ENCODE peak calls at places on chromosomes 3 and 15, in six cellular contexts. L, S, C, T, Y and P are unnamed samples. For H3K4me1, the result is how much of the 10 kb centered on the place peaks cover.

GRCh38 chr15:77013786-77014136 is 18.8 kb downstream of the PSTPIP1 start:
- DNase-seq in L (peak), S (peak), C (no peak), T (no peak), Y (no peak), P (peak)

GRCh38 chr3:141164844-141165243 is 66.8 kb upstream of the PXYLP1 start:
- DNase-seq in L (no peak), S (no peak), C (no peak), T (no peak), Y (no peak), P (no peak)

GRCh38 chr3:136380530-136380929 is 130.4 kb downstream of the PCCB start:
- DNase-seq in L (no peak), S (peak), C (no peak), T (peak), Y (no peak), P (no peak)

GRCh38 chr3:67489816-67490215 is 164.6 kb downstream of the SUCLG2 start:
- DNase-seq in L (no peak), S (no peak), C (no peak), T (no peak), Y (no peak), P (no peak)

GRCh38 chr3:14989943-14990753 is 42.8 kb downstream of the NR2C2 start:
- DNase-seq in L (no peak), S (no peak), C (no peak), T (peak), Y (peak), P (no peak)

GRCh38 chr15:70528270-70528706 is 235.1 kb downstream of the UACA start:
- DNase-seq in L (peak), S (no peak), C (no peak), T (peak), Y (no peak), P (no peak)

GRCh38 chr3:133948131-133948810 is 52.6 kb upstream of the RAB6B start:
- DNase-seq in L (peak), S (no peak), C (no peak), T (peak), Y (peak), P (no peak)

GRCh38 chr3:133295199-133295901 is 104.5 kb upstream of the BFSP2 start:
- DNase-seq in L (no peak), S (no peak), C (no peak), T (peak), Y (no peak), P (no peak)

GRCh38 chr3:63661242-63661641 is 8.8 kb downstream of the SNTN start:
- DNase-seq in L (no peak), S (no peak), C (no peak), T (peak), Y (no peak), P (no peak)

GRCh38 chr15:40847225-40847961 is 3.5 kb downstream of the SPINT1 start:
- DNase-seq in L (peak), S (peak), C (peak), T (peak), Y (peak), P (peak)

GRCh38 chr3:106007512-106007911 is 138.7 kb upstream of the CBLB start:
- DNase-seq in L (no peak), S (no peak), C (no peak), T (no peak), Y (no peak), P (no peak)

GRCh38 chr3:46395210-46395661 is 11.6 kb downstream of the CCR5AS start:
- DNase-seq in L (no peak), S (no peak), C (no peak), T (peak), Y (no peak), P (no peak)

GRCh38 chr15:89772933-89773583 is 3.1 kb upstream of the MESP2 start:
- DNase-seq in L (no peak), S (peak), C (no peak), T (no peak), Y (no peak), P (no peak)

GRCh38 chr15:77836116-77836798 is 203.5 kb upstream of the LINGO1 start:
- DNase-seq in L (peak), S (no peak), C (no peak), T (peak), Y (no peak), P (no peak)

GRCh38 chr15:94298359-94298758 is 67.0 kb downstream of the MCTP2 start:
- DNase-seq in L (no peak), S (no peak), C (no peak), T (no peak), Y (no peak), P (no peak)

GRCh38 chr15:89358755-89359439 is 24.3 kb upstream of the POLG start:
- DNase-seq in L (peak), S (peak), C (peak), T (peak), Y (peak), P (peak)

GRCh38 chr3:196280689-196281463 is 6.7 kb downstream of the PCYT1A start:
- DNase-seq in L (no peak), S (no peak), C (no peak), T (no peak), Y (no peak), P (no peak)

GRCh38 chr3:156614642-156615511 is 59.5 kb upstream of the TIPARP start:
- DNase-seq in L (no peak), S (no peak), C (no peak), T (no peak), Y (no peak), P (no peak)

GRCh38 chr3:55912880-55913279 is 425.8 kb upstream of the WNT5A start:
- DNase-seq in L (no peak), S (no peak), C (no peak), T (no peak), Y (no peak), P (no peak)

GRCh38 chr3:70805044-70805732 is 492.8 kb upstream of the MDFIC2 start:
- DNase-seq in L (no peak), S (no peak), C (no peak), T (peak), Y (no peak), P (no peak)

GRCh38 chr15:71526061-71526460 is 284.3 kb upstream of the NR2E3 start:
- DNase-seq in L (no peak), S (peak), C (no peak), T (peak), Y (no peak), P (no peak)

GRCh38 chr3:44326515-44326914 is 12.1 kb upstream of the TCAIM start:
- DNase-seq in L (no peak), S (no peak), C (no peak), T (no peak), Y (no peak), P (no peak)

GRCh38 chr3:170584585-170585007 is 1.3 kb downstream of the SLC7A14 start:
- DNase-seq in L (no peak), S (peak), C (peak), T (peak), Y (peak), P (peak)

GRCh38 chr15:69034352-69034751 is 19.9 kb downstream of the NOX5 start:
- DNase-seq in L (no peak), S (peak), C (no peak), T (peak), Y (no peak), P (no peak)

GRCh38 chr3:111236833-111237713 is 165.5 kb downstream of the NECTIN3 start:
- DNase-seq in L (no peak), S (peak), C (no peak), T (no peak), Y (no peak), P (no peak)

GRCh38 chr3:71226565-71227281 is 356.8 kb downstream of the FOXP1 start:
- DNase-seq in L (peak), S (peak), C (no peak), T (peak), Y (peak), P (peak)

GRCh38 chr15:101025116-101025885 is 106.1 kb downstream of the LRRK1 start:
- DNase-seq in L (no peak), S (peak), C (no peak), T (no peak), Y (no peak), P (no peak)

DNA sequence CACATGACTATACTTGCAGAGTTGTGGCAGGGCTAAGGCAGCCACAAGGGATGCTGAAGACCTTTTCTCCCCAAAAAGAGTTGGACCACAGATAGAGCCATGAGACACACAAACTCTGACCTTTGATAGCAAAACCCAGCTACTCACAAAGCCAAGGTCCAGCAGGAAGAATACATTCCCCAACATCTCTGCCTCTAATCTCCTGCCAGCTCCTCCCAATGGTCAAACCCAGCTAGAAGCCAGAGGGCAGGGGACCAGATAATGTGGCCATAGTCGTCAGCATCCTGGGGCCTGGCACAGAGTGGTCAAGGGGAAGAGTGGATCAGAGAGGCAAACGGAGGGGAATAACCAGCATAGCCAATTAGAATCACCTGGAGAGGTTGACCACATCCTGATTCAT is 28.2 kb downstream of the SLC6A1 start:
- DNase-seq in L (no peak), S (no peak), C (no peak), T (no peak), Y (no peak), P (no peak)
- H3K4me3 ChIP-seq in L (no peak), S (no peak), C (no peak), T (no peak), Y (no peak), P (no peak)

GRCh38 chr15:23444269-23444668 is 2.8 kb downstream of the GOLGA6L2 start:
- DNase-seq in L (no peak), S (no peak), C (no peak), T (no peak), Y (no peak), P (no peak)
- H3K4me1 ChIP-seq in L (under half), S (under half), C (under half), T (under half), Y (under half), P (under half)

GRCh38 chr3:23756206-23756840 is 49.4 kb upstream of the UBE2E1 start:
- DNase-seq in L (no peak), S (no peak), C (no peak), T (no peak), Y (no peak), P (no peak)
- H3K27ac ChIP-seq in L (peak), S (no peak), C (no peak), T (no peak), Y (no peak), P (no peak)

GRCh38 chr3:114417682-114418081 is 123.9 kb downstream of the TIGIT start:
- DNase-seq in L (no peak), S (no peak), C (no peak), T (peak), Y (no peak), P (no peak)
- H3K4me3 ChIP-seq in L (no peak), S (peak), C (peak), T (no peak), Y (no peak), P (no peak)

DNA sequence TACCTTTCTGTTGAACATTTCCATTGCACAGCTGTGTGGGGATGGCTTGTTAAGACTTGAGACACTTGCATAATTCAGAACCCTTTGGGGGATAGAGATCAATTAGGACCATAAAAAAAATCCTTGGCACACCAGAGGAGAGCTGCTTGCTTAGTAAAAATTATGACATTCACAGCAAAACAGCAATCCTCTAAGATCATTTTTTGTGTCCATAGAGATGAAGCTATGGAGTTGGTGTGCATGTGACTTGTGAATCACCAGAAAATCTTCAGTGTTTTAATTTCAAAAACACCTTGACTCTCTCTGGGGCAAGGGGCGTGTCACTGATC is 7.7 kb downstream of the COL8A1 start:
- DNase-seq in L (no peak), S (no peak), C (no peak), T (no peak), Y (no peak), P (no peak)
- H3K4me1 ChIP-seq in L (under half), S (half or more), C (under half), T (under half), Y (under half), P (under half)

GRCh38 chr3:9387322-9387655 is 10.1 kb upstream of the SETD5 start:
- DNase-seq in L (no peak), S (no peak), C (no peak), T (no peak), Y (no peak), P (no peak)

GRCh38 chr3:9386060-9386459 is 11.4 kb upstream of the SETD5 start:
- DNase-seq in L (no peak), S (no peak), C (no peak), T (no peak), Y (no peak), P (no peak)

GRCh38 chr3:9385209-9385936 is 12.0 kb upstream of the SETD5 start:
- DNase-seq in L (no peak), S (no peak), C (no peak), T (no peak), Y (no peak), P (no peak)

GRCh38 chr3:9388142-9388541 is 9.3 kb upstream of the SETD5 start:
- DNase-seq in L (no peak), S (no peak), C (no peak), T (no peak), Y (no peak), P (no peak)

DNA sequence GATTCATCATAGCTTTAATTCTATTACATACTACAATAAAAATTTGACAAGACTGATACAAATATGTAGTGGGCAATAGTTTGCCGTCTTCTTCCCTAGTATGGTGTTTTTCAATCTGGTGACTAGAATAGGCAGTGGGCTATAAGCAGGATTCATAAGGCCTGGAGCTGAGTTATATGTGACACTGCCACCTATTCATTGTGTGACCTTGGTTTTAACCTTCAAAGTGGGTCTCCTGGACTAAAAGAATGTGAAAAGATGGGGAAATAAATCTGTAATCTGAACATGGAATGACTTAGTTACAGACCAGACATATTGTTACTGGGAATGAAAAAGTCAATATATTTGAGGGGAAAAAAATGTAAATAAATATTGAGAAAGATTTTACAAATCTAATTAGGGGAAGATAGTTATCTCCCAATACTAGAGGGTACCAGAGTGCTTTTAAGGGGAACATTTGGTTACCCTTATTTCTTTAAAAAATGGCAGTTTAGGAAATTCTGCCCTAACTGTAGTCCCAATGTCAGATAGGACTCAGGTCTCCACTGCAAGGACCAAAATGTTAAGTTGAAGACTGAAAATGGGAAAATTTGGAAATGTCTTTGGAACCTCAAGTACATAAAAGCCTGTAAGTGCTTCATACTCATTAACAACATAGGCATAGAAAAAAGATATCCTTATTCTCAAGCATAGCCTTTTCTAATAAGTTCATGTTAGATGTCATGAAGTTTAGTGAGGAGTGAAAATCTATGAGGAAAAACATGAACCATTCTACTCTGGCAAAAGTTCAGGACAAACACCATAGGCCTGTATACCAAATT is 10.7 kb upstream of the SETD5 start:
- DNase-seq in L (no peak), S (no peak), C (no peak), T (no peak), Y (no peak), P (no peak)
- H3K27ac ChIP-seq in L (no peak), S (peak), C (peak), T (peak), Y (no peak), P (no peak)

GRCh38 chr3:148937477-148937876 is 53.9 kb upstream of the GYG1 start:
- DNase-seq in L (no peak), S (no peak), C (no peak), T (no peak), Y (no peak), P (no peak)

GRCh38 chr3:148938306-148938705 is 53.0 kb upstream of the GYG1 start:
- DNase-seq in L (no peak), S (no peak), C (no peak), T (no peak), Y (no peak), P (no peak)

GRCh38 chr3:148930785-148931184 is 60.6 kb upstream of the GYG1 start:
- DNase-seq in L (no peak), S (peak), C (no peak), T (no peak), Y (no peak), P (no peak)

GRCh38 chr3:148931574-148931973 is 59.8 kb upstream of the GYG1 start:
- DNase-seq in L (no peak), S (no peak), C (no peak), T (no peak), Y (no peak), P (no peak)

DNA sequence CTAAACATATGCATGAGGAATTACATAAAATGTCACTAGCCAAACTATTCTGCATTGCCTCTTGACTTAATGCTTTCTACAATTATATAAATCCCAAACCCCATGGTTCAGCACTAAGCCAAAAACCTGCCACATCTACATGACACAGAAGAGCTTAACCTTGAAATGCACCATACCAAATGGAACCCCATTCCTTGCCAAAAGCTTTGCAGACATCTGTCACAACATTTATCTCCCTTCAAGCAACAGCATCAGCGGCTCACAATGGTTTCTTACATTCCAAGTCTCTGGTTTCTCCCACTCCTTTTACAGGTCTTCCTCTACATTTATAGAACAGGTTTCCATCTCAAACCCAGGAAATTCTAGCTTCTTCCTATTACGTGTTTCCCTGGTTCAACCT is 58.4 kb upstream of the GYG1 start:
- DNase-seq in L (no peak), S (no peak), C (no peak), T (no peak), Y (no peak), P (no peak)
- H3K4me3 ChIP-seq in L (no peak), S (no peak), C (no peak), T (no peak), Y (no peak), P (no peak)

GRCh38 chr3:149081772-149082171 is 4.6 kb downstream of the HLTF start:
- DNase-seq in L (no peak), S (no peak), C (no peak), T (no peak), Y (no peak), P (no peak)
- H3K4me1 ChIP-seq in L (under half), S (under half), C (under half), T (under half), Y (under half), P (under half)